ENCODE peak calls at places on chromosomes 5 and 9, in ten cellular contexts. J is astrocyte of the spinal cord; C is activated effector memory CD4-positive, alpha-beta T cell treated with Interleukin-2 at 50 U/mL for 16 hours; Y is DMS 273 treated with DMSO at 0.1 percent for 48 hours; A is NCI-H748 treated with DMSO at 0.1 percent for 48 hours; W is osteoblast; I is activated CD4-positive, CD25-positive, alpha-beta regulatory T cell; E is left ventricle myocardium inferior; H is activated naive CD8-positive, alpha-beta T cell treated with anti-CD3 and anti-CD28 coated beads, Interleukin-2, amount 50 U/mL, for 24 hours; R is EL. B is an unnamed sample.

GRCh38 chr9:110875275-110875674 is 163.0 kb downstream of the LPAR1 start:
- DNase-seq in J (no peak), C (no peak), Y (no peak), A (no peak), W (no peak), I (no peak), E (peak), H (no peak), R (no peak), B (no peak)

GRCh38 chr5:149141957-149142851 is 911 bp downstream of the ABLIM3 start:
- DNase-seq in J (no peak), C (no peak), Y (no peak), A (no peak), W (peak), I (no peak), E (peak), H (no peak), R (peak), B (peak)

GRCh38 chr9:120580591-120580896 is 577 bp upstream of the CDK5RAP2 start:
- DNase-seq in J (no peak), C (no peak), Y (no peak), A (no peak), W (no peak), I (no peak), E (no peak), H (peak), R (no peak), B (no peak)

GRCh38 chr5:119315516-119315949 is 40.3 kb upstream of the TNFAIP8 start:
- DNase-seq in J (no peak), C (no peak), Y (peak), A (no peak), W (peak), I (peak), E (no peak), H (no peak), R (no peak), B (peak)

GRCh38 chr5:15133456-15133965 is 261.9 kb upstream of the ANKH start:
- DNase-seq in J (no peak), C (no peak), Y (no peak), A (no peak), W (no peak), I (no peak), E (no peak), H (no peak), R (no peak), B (no peak)

GRCh38 chr9:121294181-121294743 is 26.3 kb downstream of the GSN start:
- DNase-seq in J (no peak), C (no peak), Y (no peak), A (no peak), W (no peak), I (no peak), E (peak), H (no peak), R (no peak), B (no peak)

GRCh38 chr9:13432914-13433313 is 153.4 kb upstream of the MPDZ start:
- DNase-seq in J (no peak), C (no peak), Y (no peak), A (no peak), W (no peak), I (no peak), E (no peak), H (no peak), R (peak), B (no peak)

GRCh38 chr5:60495644-60496520 is 204.1 kb downstream of the DEPDC1B start:
- DNase-seq in J (peak), C (no peak), Y (no peak), A (no peak), W (peak), I (no peak), E (no peak), H (no peak), R (no peak), B (no peak)